ENCODE peak calls at places on chromosomes 1 and 21, in four cellular contexts. K, Y, L and N are unnamed samples.

GRCh38 chr1:158407092-158407491 is 7.8 kb upstream of the OR10T2 start:
- DNase-seq in L (no peak), Y (no peak), K (no peak), N (no peak)

GRCh38 chr21:42381347-42381984 is 14.4 kb downstream of the TMPRSS3 start:
- DNase-seq in Y (peak; percentile 69), L (no peak), K (no peak), N (no peak)

GRCh38 chr1:46646844-46647243 is 21.3 kb downstream of the ATPAF1 start:
- DNase-seq in L (no peak), Y (no peak), K (no peak), N (no peak)

GRCh38 chr1:203597386-203598040 is 29.1 kb upstream of the ATP2B4 start:
- DNase-seq in K (no peak), Y (no peak), L (no peak), N (no peak)

GRCh38 chr1:106978477-106979322 is 77.8 kb upstream of the PRMT6 start:
- DNase-seq in K (peak; percentile 29), Y (no peak), L (no peak), N (no peak)

GRCh38 chr1:65063025-65063424 is 85.0 kb upstream of the AK4 start:
- DNase-seq in K (no peak), Y (peak; percentile 20), L (no peak), N (no peak)

GRCh38 chr1:231628207-231628876 is 1.8 kb downstream of the DISC1 start:
- DNase-seq in Y (peak; percentile 91), L (no peak), K (no peak), N (no peak)

GRCh38 chr1:222009105-222009730 is 267.3 kb upstream of the DUSP10 start:
- DNase-seq in L (no peak), Y (peak; percentile 16), K (no peak), N (peak; percentile 36)

GRCh38 chr1:54991939-54992338 is 6.8 kb upstream of the BSND start:
- DNase-seq in L (no peak), Y (no peak), K (no peak), N (no peak)

GRCh38 chr1:22245100-22245650 is 102.3 kb upstream of the WNT4 start:
- DNase-seq in L (no peak), K (no peak), Y (no peak), N (no peak)

GRCh38 chr1:218344814-218345672 is at the start of gene TGFB2:
- DNase-seq in Y (no peak), K (no peak), L (no peak), N (no peak)

GRCh38 chr1:94209425-94209824 is 28.0 kb downstream of the ARHGAP29 start:
- DNase-seq in K (no peak), Y (peak; percentile 64), L (no peak), N (no peak)

GRCh38 chr1:149949911-149950310 is 13.2 kb upstream of the MTMR11 start:
- DNase-seq in L (no peak), Y (no peak), K (no peak), N (no peak)

GRCh38 chr1:114585221-114585620 is 3.8 kb upstream of the BCAS2 start:
- DNase-seq in Y (no peak), L (no peak), K (no peak), N (no peak)

GRCh38 chr1:51541313-51542050 is 22.4 kb upstream of the EPS15 start:
- DNase-seq in Y (no peak), K (no peak), L (no peak), N (no peak)

GRCh38 chr21:43304206-43304605 is 122.7 kb downstream of the SIK1 start:
- DNase-seq in K (no peak), Y (no peak), L (no peak), N (no peak)

GRCh38 chr1:210448293-210448892 is 119.7 kb downstream of the HHAT start:
- DNase-seq in Y (peak; percentile 14), L (no peak), K (peak; percentile 60), N (no peak)

GRCh38 chr1:208298593-208299233 is 54.5 kb upstream of the PLXNA2 start:
- DNase-seq in L (no peak), K (no peak), Y (no peak), N (no peak)

GRCh38 chr1:25689686-25690381 is 73.2 kb downstream of the MAN1C1 start:
- DNase-seq in L (no peak), K (no peak), Y (no peak), N (no peak)

GRCh38 chr1:156912861-156913808 is 7.3 kb upstream of the LRRC71 start:
- DNase-seq in Y (no peak), K (peak; percentile 89), L (peak; percentile 75), N (no peak)

GRCh38 chr1:198151688-198152087 is 5.1 kb upstream of the NEK7 start:
- DNase-seq in K (no peak), L (no peak), Y (no peak), N (no peak)

GRCh38 chr1:62462370-62462769 is 25.5 kb downstream of the USP1 start:
- DNase-seq in Y (no peak), L (no peak), K (no peak), N (no peak)

GRCh38 chr1:65209005-65209885 is 61.2 kb downstream of the AK4 start:
- DNase-seq in L (peak; percentile 42), K (peak; percentile 69), Y (peak; percentile 38), N (no peak)

GRCh38 chr1:205950826-205951549 is 7.7 kb upstream of the SLC26A9 start:
- DNase-seq in Y (no peak), L (no peak), K (no peak), N (no peak)

GRCh38 chr1:230315099-230315498 is 111.0 kb downstream of the PGBD5 start:
- DNase-seq in L (no peak), Y (no peak), K (no peak), N (no peak)

GRCh38 chr1:230317823-230318819 is 108.0 kb downstream of the PGBD5 start:
- DNase-seq in K (peak; percentile 37), Y (peak; percentile 50), L (no peak), N (no peak)

GRCh38 chr1:230319014-230319747 is 107.0 kb downstream of the PGBD5 start:
- DNase-seq in Y (no peak), K (no peak), L (no peak), N (no peak)

GRCh38 chr1:230314142-230314470 is 112.0 kb downstream of the PGBD5 start:
- DNase-seq in Y (no peak), L (no peak), K (no peak), N (no peak)

DNA sequence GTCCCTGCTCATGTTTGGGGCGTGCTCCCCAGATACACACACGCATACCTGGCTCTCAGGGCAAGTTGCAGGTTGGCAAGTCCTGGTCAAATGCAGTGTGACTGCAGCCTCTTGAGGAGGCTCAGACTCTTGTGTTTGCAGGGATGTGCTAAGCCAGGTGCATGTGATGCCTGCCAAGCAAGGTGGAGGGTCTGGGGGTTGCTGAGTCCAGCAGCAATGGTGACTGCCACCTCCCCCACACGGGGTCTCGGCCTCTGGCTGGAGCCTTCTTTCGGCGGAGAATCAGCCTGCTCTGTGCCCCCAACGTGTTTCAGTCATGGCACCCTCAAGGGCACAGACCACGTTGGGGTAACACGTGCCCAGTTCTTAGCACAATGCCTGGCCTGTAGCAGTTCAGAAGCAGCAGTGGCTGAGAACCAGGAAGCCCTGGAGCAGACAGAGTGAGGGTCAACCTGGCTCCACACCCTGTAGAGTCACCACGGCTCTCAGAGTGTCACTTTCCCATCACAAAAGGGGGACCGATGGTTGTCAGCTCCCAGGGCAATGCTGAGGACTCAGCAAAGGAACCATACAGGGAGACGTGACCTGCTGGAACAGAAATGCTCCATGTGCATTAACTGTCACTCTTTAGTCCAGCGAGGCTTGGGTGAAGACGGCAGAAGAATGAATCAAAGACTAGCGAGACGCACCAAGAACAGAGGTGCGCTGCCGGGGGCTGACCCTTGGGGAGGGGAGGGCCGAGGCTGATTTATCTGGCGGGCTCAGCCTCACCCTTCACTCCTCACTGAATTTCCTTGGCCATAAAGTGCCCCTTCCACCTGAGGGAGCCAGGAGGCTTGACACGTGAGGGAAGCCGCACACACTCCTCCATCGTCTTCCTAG is 109.0 kb downstream of the PGBD5 start:
- DNase-seq in K (no peak), Y (no peak), L (no peak), N (no peak)
- TF ChIP-seq TCF12 in K (no peak), Y (no peak), L (no peak), N (no peak)

DNA sequence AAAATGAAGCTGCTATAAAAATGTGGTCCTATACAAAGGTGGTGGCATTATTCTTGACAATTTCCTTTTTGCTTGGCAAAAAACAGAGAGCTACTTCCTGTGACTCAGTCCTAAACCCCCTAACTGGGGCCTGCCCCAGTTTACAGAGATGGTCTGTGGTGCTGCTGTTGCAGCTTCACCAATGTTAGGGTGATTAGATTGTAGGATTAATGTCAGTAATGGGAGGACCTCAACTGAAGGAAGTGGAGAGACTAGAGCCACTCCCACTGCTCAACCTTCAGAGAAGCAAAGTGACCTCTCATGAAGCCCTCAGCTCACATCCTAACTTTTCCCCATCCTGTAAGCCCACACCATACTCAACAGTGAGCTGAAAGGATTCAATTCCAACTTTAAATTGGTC is 3.6 kb downstream of the S100A6 start:
- DNase-seq in Y (no peak), L (no peak), K (no peak), N (no peak)
- TF ChIP-seq TCF12 in Y (no peak), L (no peak), K (no peak), N (no peak)

GRCh38 chr1:1541956-1542765 is 1.7 kb upstream of the TMEM240 start:
- DNase-seq in Y (no peak), K (no peak), L (no peak), N (no peak)

GRCh38 chr1:1542766-1543705 is 2.6 kb upstream of the TMEM240 start:
- DNase-seq in L (no peak), K (no peak), Y (no peak), N (no peak)

GRCh38 chr1:1539310-1540014 is 962 bp downstream of the TMEM240 start:
- DNase-seq in L (no peak), K (peak; percentile 87), Y (no peak), N (no peak)

GRCh38 chr1:1540015-1540816 is at the start of gene TMEM240:
- DNase-seq in Y (no peak), K (peak; percentile 95), L (peak; percentile 90), N (no peak)

GRCh38 chr1:1540817-1541628 is 599 bp upstream of the TMEM240 start:
- DNase-seq in Y (no peak), L (no peak), K (no peak), N (no peak)
- TF ChIP-seq TCF12 in Y (no peak), L (no peak), K (no peak), N (no peak)

GRCh38 chr1:30642391-30643120 is 80.8 kb downstream of the MATN1 start:
- DNase-seq in K (no peak), L (no peak), Y (no peak), N (no peak)

GRCh38 chr1:30649321-30649991 is 73.9 kb downstream of the MATN1 start:
- DNase-seq in K (no peak), L (no peak), Y (no peak), N (no peak)

GRCh38 chr1:30641557-30642353 is 81.6 kb downstream of the MATN1 start:
- DNase-seq in L (no peak), Y (no peak), K (no peak), N (no peak)

GRCh38 chr1:30648408-30649000 is 74.9 kb downstream of the MATN1 start:
- DNase-seq in K (no peak), Y (no peak), L (no peak), N (no peak)

DNA sequence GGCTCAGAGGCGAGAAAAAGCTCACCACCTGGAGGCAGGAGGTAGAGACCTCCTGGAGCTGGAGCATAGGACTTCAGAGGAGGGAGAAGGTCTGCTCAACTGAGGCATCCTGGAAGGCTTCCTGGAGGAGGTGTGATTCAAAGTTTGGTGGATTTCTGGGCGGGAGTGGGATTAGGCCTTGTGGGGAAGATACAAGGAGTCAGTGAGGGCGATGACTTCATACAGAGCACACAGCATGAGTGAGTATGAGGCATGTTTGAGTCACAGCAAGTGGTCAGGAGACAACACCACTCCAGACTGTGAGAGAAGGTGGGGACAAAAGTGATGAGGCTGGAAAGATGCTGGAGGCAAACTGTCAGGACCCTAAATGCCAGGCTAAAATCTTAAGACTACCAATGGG is 77.6 kb downstream of the MATN1 start:
- DNase-seq in Y (no peak), L (no peak), K (no peak), N (no peak)
- TF ChIP-seq TCF12 in Y (no peak), L (no peak), K (no peak), N (no peak)